ENCODE peak calls at places on chromosome 18, in seven cellular contexts. One of them, this sample, is unnamed.

GRCh38 chr18:28834889-28835288 is 658.0 kb upstream of the CDH2 start:
- DNase-seq in chondrocyte: no peak
- DNase-seq in stimulated activated CD8-positive, alpha-beta memory T cell treated with anti-CD3 and anti-CD28 coated beads, Interleukin-4, amount 100 ng/mL, for 4 hours: no peak
- DNase-seq in epithelial cell of prostate: peak; percentile 45
- DNase-seq in activated T-cell treated with anti-CD3 and anti-CD28 coated beads, Interleukin-2, amount 50 U/mL, for 72 hours: no peak
- DNase-seq in right cardiac atrium: no peak
- DNase-seq in NCI-H2171 treated with DMSO at 0.1 percent for 48 hours: peak; percentile 49
- DNase-seq in this sample: no peak

GRCh38 chr18:41657189-41657588 is 297.8 kb upstream of the PIK3C3 start:
- DNase-seq in NCI-H2171 treated with DMSO at 0.1 percent for 48 hours: no peak
- DNase-seq in chondrocyte: no peak
- DNase-seq in activated T-cell treated with anti-CD3 and anti-CD28 coated beads, Interleukin-2, amount 50 U/mL, for 72 hours: no peak
- DNase-seq in stimulated activated CD8-positive, alpha-beta memory T cell treated with anti-CD3 and anti-CD28 coated beads, Interleukin-4, amount 100 ng/mL, for 4 hours: no peak
- DNase-seq in right cardiac atrium: no peak
- DNase-seq in epithelial cell of prostate: no peak
- DNase-seq in this sample: no peak

GRCh38 chr18:77062518-77063003 is 70.0 kb downstream of the MBP start:
- DNase-seq in stimulated activated CD8-positive, alpha-beta memory T cell treated with anti-CD3 and anti-CD28 coated beads, Interleukin-4, amount 100 ng/mL, for 4 hours: no peak
- DNase-seq in epithelial cell of prostate: no peak
- DNase-seq in chondrocyte: no peak
- DNase-seq in NCI-H2171 treated with DMSO at 0.1 percent for 48 hours: no peak
- DNase-seq in activated T-cell treated with anti-CD3 and anti-CD28 coated beads, Interleukin-2, amount 50 U/mL, for 72 hours: peak; percentile 75
- DNase-seq in right cardiac atrium: no peak
- DNase-seq in this sample: peak; percentile 86

GRCh38 chr18:3305354-3305762 is 43.4 kb downstream of the MYL12B start:
- DNase-seq in right cardiac atrium: no peak
- DNase-seq in chondrocyte: no peak
- DNase-seq in NCI-H2171 treated with DMSO at 0.1 percent for 48 hours: no peak
- DNase-seq in epithelial cell of prostate: peak; percentile 98
- DNase-seq in stimulated activated CD8-positive, alpha-beta memory T cell treated with anti-CD3 and anti-CD28 coated beads, Interleukin-4, amount 100 ng/mL, for 4 hours: no peak
- DNase-seq in activated T-cell treated with anti-CD3 and anti-CD28 coated beads, Interleukin-2, amount 50 U/mL, for 72 hours: peak; percentile 69
- DNase-seq in this sample: peak; percentile 71

GRCh38 chr18:25298853-25299274 is 53.1 kb downstream of the ZNF521 start:
- DNase-seq in NCI-H2171 treated with DMSO at 0.1 percent for 48 hours: no peak
- DNase-seq in stimulated activated CD8-positive, alpha-beta memory T cell treated with anti-CD3 and anti-CD28 coated beads, Interleukin-4, amount 100 ng/mL, for 4 hours: no peak
- DNase-seq in epithelial cell of prostate: peak; percentile 16
- DNase-seq in right cardiac atrium: peak; percentile 39
- DNase-seq in chondrocyte: no peak
- DNase-seq in activated T-cell treated with anti-CD3 and anti-CD28 coated beads, Interleukin-2, amount 50 U/mL, for 72 hours: no peak
- DNase-seq in this sample: no peak

GRCh38 chr18:26764584-26764983 is 100.9 kb downstream of the AQP4 start:
- DNase-seq in stimulated activated CD8-positive, alpha-beta memory T cell treated with anti-CD3 and anti-CD28 coated beads, Interleukin-4, amount 100 ng/mL, for 4 hours: no peak
- DNase-seq in epithelial cell of prostate: no peak
- DNase-seq in NCI-H2171 treated with DMSO at 0.1 percent for 48 hours: no peak
- DNase-seq in activated T-cell treated with anti-CD3 and anti-CD28 coated beads, Interleukin-2, amount 50 U/mL, for 72 hours: no peak
- DNase-seq in right cardiac atrium: no peak
- DNase-seq in chondrocyte: no peak
- DNase-seq in this sample: no peak

GRCh38 chr18:79526468-79527460 is 131.0 kb downstream of the NFATC1 start:
- DNase-seq in epithelial cell of prostate: no peak
- DNase-seq in right cardiac atrium: peak; percentile 86
- DNase-seq in stimulated activated CD8-positive, alpha-beta memory T cell treated with anti-CD3 and anti-CD28 coated beads, Interleukin-4, amount 100 ng/mL, for 4 hours: no peak
- DNase-seq in chondrocyte: peak; percentile 88
- DNase-seq in activated T-cell treated with anti-CD3 and anti-CD28 coated beads, Interleukin-2, amount 50 U/mL, for 72 hours: no peak
- DNase-seq in NCI-H2171 treated with DMSO at 0.1 percent for 48 hours: no peak
- DNase-seq in this sample: no peak

GRCh38 chr18:76971149-76971548 is 148.8 kb downstream of the ZNF236 start:
- DNase-seq in epithelial cell of prostate: no peak
- DNase-seq in activated T-cell treated with anti-CD3 and anti-CD28 coated beads, Interleukin-2, amount 50 U/mL, for 72 hours: no peak
- DNase-seq in stimulated activated CD8-positive, alpha-beta memory T cell treated with anti-CD3 and anti-CD28 coated beads, Interleukin-4, amount 100 ng/mL, for 4 hours: no peak
- DNase-seq in right cardiac atrium: no peak
- DNase-seq in NCI-H2171 treated with DMSO at 0.1 percent for 48 hours: no peak
- DNase-seq in chondrocyte: no peak
- DNase-seq in this sample: no peak

GRCh38 chr18:31819106-31819924 is 58.6 kb upstream of the SLC25A52 start:
- DNase-seq in stimulated activated CD8-positive, alpha-beta memory T cell treated with anti-CD3 and anti-CD28 coated beads, Interleukin-4, amount 100 ng/mL, for 4 hours: no peak
- DNase-seq in epithelial cell of prostate: no peak
- DNase-seq in right cardiac atrium: no peak
- DNase-seq in NCI-H2171 treated with DMSO at 0.1 percent for 48 hours: peak; percentile 45
- DNase-seq in chondrocyte: no peak
- DNase-seq in activated T-cell treated with anti-CD3 and anti-CD28 coated beads, Interleukin-2, amount 50 U/mL, for 72 hours: no peak
- DNase-seq in this sample: no peak

GRCh38 chr18:26526128-26526965 is 22.0 kb downstream of the KCTD1 start:
- DNase-seq in NCI-H2171 treated with DMSO at 0.1 percent for 48 hours: no peak
- DNase-seq in right cardiac atrium: no peak
- DNase-seq in activated T-cell treated with anti-CD3 and anti-CD28 coated beads, Interleukin-2, amount 50 U/mL, for 72 hours: no peak
- DNase-seq in epithelial cell of prostate: no peak
- DNase-seq in chondrocyte: no peak
- DNase-seq in stimulated activated CD8-positive, alpha-beta memory T cell treated with anti-CD3 and anti-CD28 coated beads, Interleukin-4, amount 100 ng/mL, for 4 hours: no peak
- DNase-seq in this sample: no peak

GRCh38 chr18:33128581-33128980 is 311.9 kb downstream of the CCDC178 start:
- DNase-seq in right cardiac atrium: no peak
- DNase-seq in epithelial cell of prostate: no peak
- DNase-seq in NCI-H2171 treated with DMSO at 0.1 percent for 48 hours: no peak
- DNase-seq in activated T-cell treated with anti-CD3 and anti-CD28 coated beads, Interleukin-2, amount 50 U/mL, for 72 hours: no peak
- DNase-seq in stimulated activated CD8-positive, alpha-beta memory T cell treated with anti-CD3 and anti-CD28 coated beads, Interleukin-4, amount 100 ng/mL, for 4 hours: no peak
- DNase-seq in chondrocyte: no peak
- DNase-seq in this sample: no peak

GRCh38 chr18:32742620-32743019 is 30.2 kb downstream of the KLHL14 start:
- DNase-seq in chondrocyte: no peak
- DNase-seq in right cardiac atrium: no peak
- DNase-seq in NCI-H2171 treated with DMSO at 0.1 percent for 48 hours: no peak
- DNase-seq in epithelial cell of prostate: no peak
- DNase-seq in stimulated activated CD8-positive, alpha-beta memory T cell treated with anti-CD3 and anti-CD28 coated beads, Interleukin-4, amount 100 ng/mL, for 4 hours: no peak
- DNase-seq in activated T-cell treated with anti-CD3 and anti-CD28 coated beads, Interleukin-2, amount 50 U/mL, for 72 hours: no peak
- DNase-seq in this sample: no peak

GRCh38 chr18:61196745-61197144 is 136.5 kb upstream of the CDH20 start:
- DNase-seq in stimulated activated CD8-positive, alpha-beta memory T cell treated with anti-CD3 and anti-CD28 coated beads, Interleukin-4, amount 100 ng/mL, for 4 hours: no peak
- DNase-seq in activated T-cell treated with anti-CD3 and anti-CD28 coated beads, Interleukin-2, amount 50 U/mL, for 72 hours: no peak
- DNase-seq in epithelial cell of prostate: no peak
- DNase-seq in right cardiac atrium: no peak
- DNase-seq in chondrocyte: no peak
- DNase-seq in NCI-H2171 treated with DMSO at 0.1 percent for 48 hours: no peak
- DNase-seq in this sample: no peak

GRCh38 chr18:71321319-71321718 is 1032.5 kb downstream of the SOCS6 start:
- DNase-seq in activated T-cell treated with anti-CD3 and anti-CD28 coated beads, Interleukin-2, amount 50 U/mL, for 72 hours: no peak
- DNase-seq in right cardiac atrium: no peak
- DNase-seq in stimulated activated CD8-positive, alpha-beta memory T cell treated with anti-CD3 and anti-CD28 coated beads, Interleukin-4, amount 100 ng/mL, for 4 hours: no peak
- DNase-seq in NCI-H2171 treated with DMSO at 0.1 percent for 48 hours: no peak
- DNase-seq in epithelial cell of prostate: no peak
- DNase-seq in chondrocyte: no peak
- DNase-seq in this sample: no peak

GRCh38 chr18:8688428-8688827 is 16.9 kb upstream of the MTCL1 start:
- DNase-seq in chondrocyte: no peak
- DNase-seq in activated T-cell treated with anti-CD3 and anti-CD28 coated beads, Interleukin-2, amount 50 U/mL, for 72 hours: no peak
- DNase-seq in epithelial cell of prostate: no peak
- DNase-seq in NCI-H2171 treated with DMSO at 0.1 percent for 48 hours: peak; percentile 35
- DNase-seq in right cardiac atrium: no peak
- DNase-seq in stimulated activated CD8-positive, alpha-beta memory T cell treated with anti-CD3 and anti-CD28 coated beads, Interleukin-4, amount 100 ng/mL, for 4 hours: no peak
- DNase-seq in this sample: no peak

GRCh38 chr18:7065736-7066135 is 51.9 kb downstream of the LAMA1 start:
- DNase-seq in epithelial cell of prostate: no peak
- DNase-seq in NCI-H2171 treated with DMSO at 0.1 percent for 48 hours: no peak
- DNase-seq in chondrocyte: no peak
- DNase-seq in activated T-cell treated with anti-CD3 and anti-CD28 coated beads, Interleukin-2, amount 50 U/mL, for 72 hours: no peak
- DNase-seq in right cardiac atrium: no peak
- DNase-seq in stimulated activated CD8-positive, alpha-beta memory T cell treated with anti-CD3 and anti-CD28 coated beads, Interleukin-4, amount 100 ng/mL, for 4 hours: no peak
- DNase-seq in this sample: no peak

GRCh38 chr18:961644-962355 is 57.1 kb downstream of the ADCYAP1 start:
- DNase-seq in right cardiac atrium: no peak
- DNase-seq in chondrocyte: no peak
- DNase-seq in NCI-H2171 treated with DMSO at 0.1 percent for 48 hours: peak; percentile 34
- DNase-seq in stimulated activated CD8-positive, alpha-beta memory T cell treated with anti-CD3 and anti-CD28 coated beads, Interleukin-4, amount 100 ng/mL, for 4 hours: peak; percentile 1
- DNase-seq in epithelial cell of prostate: no peak
- DNase-seq in activated T-cell treated with anti-CD3 and anti-CD28 coated beads, Interleukin-2, amount 50 U/mL, for 72 hours: peak; percentile 46
- DNase-seq in this sample: peak; percentile 68

GRCh38 chr18:25231327-25231691 is 120.7 kb downstream of the ZNF521 start:
- DNase-seq in NCI-H2171 treated with DMSO at 0.1 percent for 48 hours: peak; percentile 90
- DNase-seq in epithelial cell of prostate: no peak
- DNase-seq in stimulated activated CD8-positive, alpha-beta memory T cell treated with anti-CD3 and anti-CD28 coated beads, Interleukin-4, amount 100 ng/mL, for 4 hours: no peak
- DNase-seq in chondrocyte: no peak
- DNase-seq in right cardiac atrium: peak; percentile 40
- DNase-seq in activated T-cell treated with anti-CD3 and anti-CD28 coated beads, Interleukin-2, amount 50 U/mL, for 72 hours: no peak
- DNase-seq in this sample: no peak

GRCh38 chr18:43934322-43935050 is 657.2 kb upstream of the SYT4 start:
- DNase-seq in NCI-H2171 treated with DMSO at 0.1 percent for 48 hours: no peak
- DNase-seq in chondrocyte: no peak
- DNase-seq in right cardiac atrium: no peak
- DNase-seq in activated T-cell treated with anti-CD3 and anti-CD28 coated beads, Interleukin-2, amount 50 U/mL, for 72 hours: no peak
- DNase-seq in epithelial cell of prostate: no peak
- DNase-seq in stimulated activated CD8-positive, alpha-beta memory T cell treated with anti-CD3 and anti-CD28 coated beads, Interleukin-4, amount 100 ng/mL, for 4 hours: no peak
- DNase-seq in this sample: no peak